ENCODE peak calls at places on chromosomes 1 and 21, in nine cellular contexts. O, K, L, W, B, Y, D, H and V are unnamed samples.
A peak's percentile ranks its signal among the peaks of the same experiment; 100 is the strongest.

GRCh38 chr1:183600136-183600535 is 9.9 kb upstream of the NCF2 start:
- DNase-seq in W (no peak), D (no peak), O (peak; percentile 87), B (no peak), H (no peak), K (no peak), Y (peak; percentile 87), L (no peak), V (peak; percentile 76)

GRCh38 chr1:207499573-207499972 is 3.6 kb downstream of the CR1 start:
- DNase-seq in O (peak; percentile 65), L (no peak), K (peak; percentile 58), D (peak; percentile 51), Y (peak; percentile 31), B (peak; percentile 72), H (peak; percentile 56), W (peak; percentile 58), V (peak; percentile 71)

GRCh38 chr1:11337536-11338350 is 64.7 kb downstream of the UBIAD1 start:
- DNase-seq in O (no peak), H (peak; percentile 18), Y (peak; percentile 29), L (no peak), K (peak; percentile 58), D (peak; percentile 60), B (peak; percentile 57), W (no peak), V (peak; percentile 76)

GRCh38 chr21:44304041-44304738 is 4.3 kb downstream of the PFKL start:
- DNase-seq in L (no peak), O (no peak), Y (no peak), D (no peak), B (no peak), H (no peak), W (no peak), K (no peak), V (no peak)

GRCh38 chr1:209544098-209544497 is 39.4 kb upstream of the CAMK1G start:
- DNase-seq in O (no peak), L (no peak), W (no peak), D (no peak), Y (no peak), H (no peak), K (no peak), B (no peak), V (no peak)

GRCh38 chr1:98053471-98054366 is 132.9 kb upstream of the DPYD start:
- DNase-seq in D (peak; percentile 62), K (peak; percentile 74), B (peak; percentile 45), Y (no peak), W (no peak), H (peak; percentile 10), O (no peak), L (peak; percentile 92), V (peak; percentile 92)

GRCh38 chr1:14997646-14998276 is 155.8 kb upstream of the TMEM51 start:
- DNase-seq in D (no peak), L (no peak), K (no peak), H (no peak), W (no peak), O (no peak), Y (peak; percentile 32), B (no peak), V (peak; percentile 49)

GRCh38 chr21:44271558-44271957 is 9.9 kb upstream of the DNMT3L start:
- DNase-seq in O (no peak), H (no peak), W (no peak), D (no peak), K (no peak), L (no peak), Y (no peak), B (no peak), V (no peak)

GRCh38 chr1:2143814-2144500 is 50.6 kb downstream of the FAAP20 start:
- DNase-seq in Y (no peak), O (no peak), K (no peak), B (no peak), W (no peak), L (no peak), D (no peak), H (no peak), V (no peak)

GRCh38 chr1:1573843-1574720 is 581 bp downstream of the SSU72 start:
- DNase-seq in B (peak; percentile 76), K (peak; percentile 65), O (no peak), Y (peak; percentile 56), H (peak; percentile 46), W (no peak), L (peak; percentile 90), D (no peak), V (peak; percentile 89)

GRCh38 chr1:151540982-151541377 is 871 bp downstream of the TUFT1 start:
- DNase-seq in O (no peak), L (no peak), H (no peak), W (no peak), Y (peak; percentile 27), K (no peak), B (no peak), D (peak; percentile 43), V (peak; percentile 27)

GRCh38 chr21:36021251-36021837 is 39.0 kb downstream of the SETD4 start:
- DNase-seq in L (no peak), B (no peak), O (no peak), D (no peak), K (no peak), W (no peak), Y (no peak), H (no peak), V (no peak)

GRCh38 chr1:150083907-150084306 is 16.3 kb downstream of the VPS45 start:
- DNase-seq in H (no peak), K (no peak), D (no peak), O (no peak), B (no peak), Y (no peak), W (no peak), L (no peak), V (peak; percentile 40)

GRCh38 chr1:159869173-159869572 is 6.7 kb upstream of the VSIG8 start:
- DNase-seq in W (no peak), H (no peak), D (no peak), L (no peak), K (no peak), B (no peak), Y (peak; percentile 93), O (no peak), V (peak; percentile 56)

GRCh38 chr21:44000360-44000759 is 11.7 kb upstream of the TRAPPC10 start:
- DNase-seq in Y (no peak), B (no peak), K (no peak), O (no peak), H (no peak), L (no peak), W (no peak), D (no peak), V (no peak)

GRCh38 chr1:55063562-55063942 is 24.2 kb downstream of the PCSK9 start:
- DNase-seq in Y (no peak), D (no peak), K (no peak), W (no peak), B (peak; percentile 54), O (no peak), H (no peak), L (no peak), V (no peak)

GRCh38 chr1:180623579-180624347 is 8.1 kb upstream of the XPR1 start:
- DNase-seq in D (no peak), L (no peak), W (no peak), K (no peak), B (no peak), O (no peak), H (no peak), Y (no peak), V (peak; percentile 55)

GRCh38 chr1:43205671-43206070 is 33.5 kb downstream of the CFAP57 start:
- DNase-seq in Y (no peak), O (no peak), L (no peak), K (no peak), D (no peak), H (no peak), W (no peak), B (no peak), V (peak; percentile 43)

GRCh38 chr1:39470040-39470439 is 21.4 kb upstream of the BMP8A start:
- DNase-seq in W (no peak), L (no peak), H (no peak), K (no peak), O (no peak), B (no peak), Y (no peak), D (no peak), V (no peak)

GRCh38 chr1:168824418-168824817 is 95.4 kb upstream of the DPT start:
- DNase-seq in W (no peak), O (no peak), K (no peak), Y (no peak), L (no peak), H (no peak), D (no peak), B (no peak), V (no peak)

GRCh38 chr1:6099787-6100765 is 54.4 kb downstream of the KCNAB2 start:
- DNase-seq in Y (no peak), O (no peak), B (no peak), W (no peak), D (no peak), K (no peak), L (no peak), H (no peak), V (no peak)

GRCh38 chr1:84246228-84246627 is 55.3 kb upstream of the SAMD13 start:
- DNase-seq in H (peak; percentile 9), D (no peak), K (no peak), W (no peak), Y (no peak), B (no peak), L (no peak), O (no peak), V (no peak)

GRCh38 chr1:18673976-18674375 is 43.3 kb downstream of the PAX7 start:
- DNase-seq in O (no peak), H (peak; percentile 13), L (no peak), W (no peak), B (no peak), D (no peak), K (no peak), Y (no peak), V (no peak)

GRCh38 chr1:156656779-156657160 is 14.9 kb downstream of the BCAN start:
- DNase-seq in L (no peak), H (no peak), B (no peak), O (no peak), K (no peak), W (no peak), Y (no peak), D (peak; percentile 50), V (peak; percentile 50)

GRCh38 chr1:217029311-217030157 is 306.3 kb upstream of the ESRRG start:
- DNase-seq in K (no peak), H (no peak), Y (peak; percentile 88), B (no peak), W (no peak), O (no peak), D (no peak), L (no peak), V (peak; percentile 5)

GRCh38 chr1:38889589-38889988 is 8.2 kb upstream of the GJA9 start:
- DNase-seq in O (no peak), K (no peak), D (no peak), H (no peak), W (no peak), Y (no peak), L (peak; percentile 19), B (no peak), V (no peak)

GRCh38 chr1:206470692-206471414 is 577 bp downstream of the IKBKE start:
- DNase-seq in W (no peak), L (no peak), B (no peak), O (peak; percentile 70), D (no peak), H (peak; percentile 81), Y (peak; percentile 88), K (no peak), V (peak; percentile 79)

GRCh38 chr1:237220243-237220642 is 178.3 kb downstream of the RYR2 start:
- DNase-seq in H (no peak), D (peak; percentile 43), L (no peak), W (no peak), B (no peak), K (no peak), Y (no peak), O (no peak), V (no peak)

GRCh38 chr1:214364335-214364734 is 83.4 kb downstream of the SMYD2 start:
- DNase-seq in H (no peak), D (no peak), Y (no peak), K (no peak), O (peak; percentile 83), W (no peak), B (no peak), L (no peak), V (peak; percentile 80)

GRCh38 chr1:192488058-192488457 is 87.5 kb upstream of the RGS1 start:
- DNase-seq in L (no peak), W (no peak), K (no peak), B (no peak), O (no peak), H (no peak), Y (no peak), D (no peak), V (no peak)

GRCh38 chr1:145978860-145979745 is 14.6 kb downstream of the POLR3GL start:
- DNase-seq in O (peak; percentile 99), K (peak; percentile 87), B (peak; percentile 97), W (peak; percentile 76), L (peak; percentile 95), D (peak; percentile 79), H (peak; percentile 98), Y (peak; percentile 100), V (peak; percentile 94)